ENCODE peak calls at places on chromosomes 5 and 9, in four cellular contexts. One of them, this sample, is unnamed.
A peak's percentile ranks its signal among the peaks of the same experiment; 100 is the strongest.

GRCh38 chr9:447230-448025 is 232.8 kb downstream of the DOCK8 start:
- DNase-seq in SK-N-SH: no peak
- DNase-seq in neural progenitor cell: no peak
- DNase-seq in HCT116: peak; percentile 65
- DNase-seq in this sample: peak; percentile 34

GRCh38 chr9:36892279-36892678 is 141.8 kb downstream of the PAX5 start:
- DNase-seq in HCT116: no peak
- DNase-seq in SK-N-SH: no peak
- DNase-seq in neural progenitor cell: no peak
- DNase-seq in this sample: no peak

GRCh38 chr9:91777437-91777836 is 172.6 kb downstream of the ROR2 start:
- DNase-seq in HCT116: no peak
- DNase-seq in SK-N-SH: no peak
- DNase-seq in neural progenitor cell: no peak
- DNase-seq in this sample: peak; percentile 11

GRCh38 chr5:5511904-5512416 is 89.5 kb downstream of the ICE1 start:
- DNase-seq in HCT116: no peak
- DNase-seq in SK-N-SH: peak; percentile 32
- DNase-seq in neural progenitor cell: no peak
- DNase-seq in this sample: no peak

GRCh38 chr9:79134654-79135053 is 437.1 kb upstream of the TLE4 start:
- DNase-seq in neural progenitor cell: peak; percentile 59
- DNase-seq in SK-N-SH: no peak
- DNase-seq in HCT116: peak; percentile 12
- DNase-seq in this sample: no peak

GRCh38 chr9:132410642-132411041 is 631 bp downstream of the CFAP77 start:
- DNase-seq in neural progenitor cell: peak; percentile 23
- DNase-seq in SK-N-SH: peak; percentile 33
- DNase-seq in HCT116: no peak
- DNase-seq in this sample: no peak

GRCh38 chr9:28779240-28779639 is 1206.0 kb upstream of the C9orf72 start:
- DNase-seq in neural progenitor cell: no peak
- DNase-seq in SK-N-SH: peak; percentile 20
- DNase-seq in HCT116: no peak
- DNase-seq in this sample: no peak

GRCh38 chr5:172106511-172107356 is 81.3 kb downstream of the STK10 start:
- DNase-seq in SK-N-SH: peak; percentile 86
- DNase-seq in HCT116: no peak
- DNase-seq in neural progenitor cell: peak; percentile 76
- DNase-seq in this sample: peak; percentile 63

GRCh38 chr5:9456435-9457042 is 89.3 kb downstream of the SEMA5A start:
- DNase-seq in neural progenitor cell: peak; percentile 55
- DNase-seq in HCT116: no peak
- DNase-seq in SK-N-SH: peak; percentile 30
- DNase-seq in this sample: no peak

GRCh38 chr5:168047043-168047668 is 244.3 kb upstream of the WWC1 start:
- DNase-seq in neural progenitor cell: peak; percentile 81
- DNase-seq in HCT116: peak; percentile 41
- DNase-seq in SK-N-SH: peak; percentile 75
- DNase-seq in this sample: peak; percentile 70
- H3K9ac ChIP-seq in neural progenitor cell: no peak overlapping the region
- H3K9ac ChIP-seq in HCT116: no peak overlapping the region
- H3K9ac ChIP-seq in SK-N-SH: no peak overlapping the region
- H3K9ac ChIP-seq in this sample: no peak overlapping the region

GRCh38 chr9:129983891-129984290 is 59.1 kb downstream of the FNBP1 start:
- DNase-seq in SK-N-SH: no peak
- DNase-seq in HCT116: no peak
- DNase-seq in neural progenitor cell: no peak
- DNase-seq in this sample: no peak
- H3K9ac ChIP-seq in SK-N-SH: no peak overlapping the region
- H3K9ac ChIP-seq in HCT116: no peak overlapping the region
- H3K9ac ChIP-seq in neural progenitor cell: no peak overlapping the region
- H3K9ac ChIP-seq in this sample: no peak overlapping the region

DNA sequence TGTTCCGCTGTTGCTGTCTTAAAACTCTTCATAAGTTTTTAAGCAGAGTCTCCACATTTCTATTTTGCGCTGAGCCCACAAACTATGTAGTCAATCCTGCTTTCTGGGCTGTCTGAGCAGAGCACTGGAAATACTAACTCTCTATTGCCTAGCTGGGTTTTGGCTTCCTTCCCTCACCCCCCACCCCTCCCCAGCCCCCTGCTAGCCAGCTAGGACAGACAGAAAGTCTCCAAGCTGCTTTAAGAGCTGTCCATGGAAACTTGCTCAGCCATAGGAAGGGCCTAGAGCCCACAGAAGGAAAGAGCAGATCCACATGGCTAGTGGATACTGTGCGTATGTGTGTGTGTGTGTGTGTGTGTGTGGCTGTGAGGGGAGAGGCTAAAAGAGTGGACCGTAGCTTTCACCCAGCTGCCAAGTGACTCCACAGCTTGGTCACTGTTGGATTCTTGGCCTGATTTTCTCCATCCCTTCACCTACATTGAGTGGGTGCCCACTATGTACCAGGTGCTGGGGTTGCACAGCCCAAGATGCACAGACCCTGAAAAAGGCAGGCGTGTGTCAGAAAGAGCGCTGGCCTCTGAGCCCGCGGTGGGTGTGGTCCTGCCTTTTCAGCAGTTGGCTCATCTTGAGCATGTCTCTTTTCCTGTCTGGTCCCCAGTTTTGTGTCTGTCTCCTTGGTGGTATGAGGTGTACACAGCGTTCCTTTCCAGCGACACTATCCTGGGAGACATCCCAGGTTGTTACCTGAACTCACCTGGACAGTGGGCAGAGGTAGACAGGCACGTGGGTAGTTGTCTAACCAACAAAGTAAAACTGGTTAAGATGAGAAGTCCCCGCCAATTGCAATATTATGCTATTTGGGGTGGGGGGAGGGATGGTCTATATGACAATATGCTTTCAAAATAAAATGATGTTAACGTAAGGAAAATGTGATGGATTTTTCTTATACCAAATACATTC is 5.4 kb upstream of the NKX2-5 start:
- DNase-seq in HCT116: no peak
- DNase-seq in SK-N-SH: no peak
- DNase-seq in neural progenitor cell: peak; percentile 59
- DNase-seq in this sample: no peak
- H3K9ac ChIP-seq in HCT116: no peak overlapping the region
- H3K9ac ChIP-seq in SK-N-SH: no peak overlapping the region
- H3K9ac ChIP-seq in neural progenitor cell: no peak overlapping the region
- H3K9ac ChIP-seq in this sample: no peak overlapping the region

GRCh38 chr5:396715-397032 is 46.3 kb upstream of the EXOC3 start:
- DNase-seq in neural progenitor cell: no peak
- DNase-seq in SK-N-SH: no peak
- DNase-seq in HCT116: no peak
- DNase-seq in this sample: no peak
- H3K9ac ChIP-seq in neural progenitor cell: no peak overlapping the region
- H3K9ac ChIP-seq in SK-N-SH: no peak overlapping the region
- H3K9ac ChIP-seq in HCT116: no peak overlapping the region
- H3K9ac ChIP-seq in this sample: no peak overlapping the region

DNA sequence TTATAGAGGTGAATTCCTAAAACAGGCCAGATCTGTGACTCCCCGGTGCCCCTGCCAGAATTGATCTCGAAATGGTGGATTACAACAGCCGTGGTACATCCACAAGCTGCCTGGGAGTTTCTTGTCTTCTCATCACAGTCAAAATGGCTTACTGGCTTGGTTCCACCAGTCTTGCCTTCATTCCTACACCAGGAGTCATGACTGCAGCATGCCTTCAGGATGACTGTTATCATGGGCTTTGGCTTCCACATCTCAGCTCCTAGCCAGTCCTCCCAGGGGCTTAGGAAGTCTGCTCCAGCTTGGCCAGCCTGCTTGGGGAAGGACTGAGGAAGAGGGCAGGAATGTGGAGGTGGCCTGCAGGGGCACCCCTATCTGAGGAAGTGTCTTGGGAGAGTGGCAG is 132.9 kb upstream of the NR3C1 start:
- DNase-seq in HCT116: peak; percentile 37
- DNase-seq in SK-N-SH: no peak
- DNase-seq in neural progenitor cell: no peak
- DNase-seq in this sample: no peak
- H3K9ac ChIP-seq in HCT116: no peak overlapping the region
- H3K9ac ChIP-seq in SK-N-SH: peak overlapping the region; percentile 56
- H3K9ac ChIP-seq in neural progenitor cell: no peak overlapping the region
- H3K9ac ChIP-seq in this sample: no peak overlapping the region

GRCh38 chr5:137734962-137735530 is 843 bp downstream of the KLHL3 start:
- DNase-seq in neural progenitor cell: peak; percentile 56
- DNase-seq in SK-N-SH: peak; percentile 33
- DNase-seq in HCT116: no peak
- DNase-seq in this sample: peak; percentile 55
- H3K9ac ChIP-seq in neural progenitor cell: peak overlapping the region; percentile 45
- H3K9ac ChIP-seq in SK-N-SH: peak overlapping the region; percentile 26
- H3K9ac ChIP-seq in HCT116: no peak overlapping the region
- H3K9ac ChIP-seq in this sample: peak overlapping the region; percentile 54

This sample was measured in colonic mucosa.